ENCODE peak calls at places on chromosomes 7 and 10, in four cellular contexts. E is HCT116, X is GM23248, J is A549. G is an unnamed sample.

GRCh38 chr10:119658274-119658673 is 7.1 kb downstream of the BAG3 start:
- DNase-seq in J (peak; percentile 92), X (peak; percentile 99), E (peak; percentile 72), G (no peak)

GRCh38 chr7:43834463-43835251 is 34.7 kb downstream of the MRPS24 start:
- DNase-seq in J (no peak), X (peak; percentile 25), E (no peak), G (no peak)

GRCh38 chr10:93115661-93116383 is 42.1 kb downstream of the CYP26A1 start:
- DNase-seq in J (peak; percentile 39), X (peak; percentile 62), E (peak; percentile 74), G (peak; percentile 4)

GRCh38 chr10:129631011-129631410 is 164.0 kb downstream of the MGMT start:
- DNase-seq in E (no peak), X (no peak), J (no peak), G (no peak)

GRCh38 chr10:122282909-122283308 is 11.8 kb downstream of the BTBD16 start:
- DNase-seq in E (no peak), X (no peak), J (no peak), G (no peak)

GRCh38 chr10:124318811-124319210 is 99.9 kb downstream of the OAT start:
- DNase-seq in J (no peak), E (no peak), X (no peak), G (no peak)

GRCh38 chr7:156892086-156892800 is 740 bp downstream of the LMBR1 start:
- DNase-seq in E (no peak), J (no peak), X (peak; percentile 62), G (no peak)

GRCh38 chr7:50112250-50112649 is 19.2 kb upstream of the ZPBP start:
- DNase-seq in E (no peak), J (no peak), X (no peak), G (no peak)

GRCh38 chr10:105993609-105994008 is 1170.9 kb downstream of the SORCS1 start:
- DNase-seq in E (no peak), J (no peak), X (no peak), G (no peak)

GRCh38 chr7:115678049-115678982 is 352.2 kb downstream of the TFEC start:
- DNase-seq in X (peak; percentile 81), J (no peak), E (no peak), G (no peak)

GRCh38 chr10:122282253-122282671 is 11.2 kb downstream of the BTBD16 start:
- DNase-seq in J (no peak), E (no peak), X (peak; percentile 74), G (no peak)

GRCh38 chr10:45274364-45274763 is 41.0 kb downstream of the OR13A1 start:
- DNase-seq in E (no peak), X (no peak), J (no peak), G (no peak)

GRCh38 chr7:1558181-1558811 is 2.3 kb upstream of the TMEM184A start:
- DNase-seq in E (no peak), J (no peak), X (no peak), G (no peak)

GRCh38 chr7:234712-235553 is 42.6 kb downstream of the FAM20C start:
- DNase-seq in X (peak; percentile 64), E (no peak), J (peak; percentile 67), G (no peak)

GRCh38 chr7:151818674-151819519 is 58.0 kb downstream of the PRKAG2 start:
- DNase-seq in J (no peak), X (no peak), E (no peak), G (no peak)

GRCh38 chr10:77251297-77252013 is 386.2 kb downstream of the KCNMA1 start:
- DNase-seq in J (peak; percentile 63), X (peak; percentile 58), E (peak; percentile 13), G (no peak)

GRCh38 chr10:113135025-113135424 is 185.0 kb downstream of the TCF7L2 start:
- DNase-seq in X (no peak), J (no peak), E (no peak), G (no peak)

DNA sequence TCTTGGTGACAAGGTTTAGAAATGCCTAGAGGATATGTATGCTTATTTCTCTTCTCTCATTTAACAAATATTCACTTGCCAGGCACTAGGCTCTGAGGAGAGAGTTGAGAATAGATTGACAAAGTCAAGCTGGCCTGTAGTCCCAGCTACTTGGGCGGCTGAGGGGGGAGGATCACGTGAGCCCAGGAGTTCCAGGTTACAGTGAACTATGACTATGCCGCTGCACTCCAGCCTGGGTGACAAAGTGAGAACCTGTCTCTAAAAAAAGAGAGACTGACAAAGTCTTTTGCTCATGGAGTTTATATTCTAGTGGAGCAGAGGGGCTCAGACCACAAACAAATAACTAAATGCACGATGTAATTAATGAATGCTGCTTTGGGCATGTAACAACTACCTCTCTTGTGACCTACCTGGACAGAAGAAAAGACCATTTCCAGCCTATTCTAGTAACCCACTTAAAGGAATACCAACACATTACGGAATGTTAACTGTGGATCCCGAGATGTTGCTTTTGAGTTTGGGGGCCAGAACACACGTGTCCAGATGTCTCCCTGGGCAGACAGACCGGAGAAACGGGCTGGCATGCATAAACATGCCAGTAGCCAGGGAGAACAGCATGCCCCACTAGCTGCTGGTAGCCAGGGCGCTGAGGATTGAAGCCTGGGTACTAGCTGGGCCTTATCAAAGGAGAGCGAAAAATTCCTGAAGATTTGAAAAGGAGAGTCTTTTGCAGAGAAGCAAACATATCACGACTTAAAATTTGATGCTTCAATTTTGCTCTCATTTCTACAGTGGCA is 2.6 kb upstream of the BMPR1A start:
- DNase-seq in X (no peak), E (no peak), J (no peak), G (no peak)
- H3K4me2 ChIP-seq in X (no peak overlapping the region), E (no peak overlapping the region), J (no peak overlapping the region), G (peak overlapping the region; percentile 10)

DNA sequence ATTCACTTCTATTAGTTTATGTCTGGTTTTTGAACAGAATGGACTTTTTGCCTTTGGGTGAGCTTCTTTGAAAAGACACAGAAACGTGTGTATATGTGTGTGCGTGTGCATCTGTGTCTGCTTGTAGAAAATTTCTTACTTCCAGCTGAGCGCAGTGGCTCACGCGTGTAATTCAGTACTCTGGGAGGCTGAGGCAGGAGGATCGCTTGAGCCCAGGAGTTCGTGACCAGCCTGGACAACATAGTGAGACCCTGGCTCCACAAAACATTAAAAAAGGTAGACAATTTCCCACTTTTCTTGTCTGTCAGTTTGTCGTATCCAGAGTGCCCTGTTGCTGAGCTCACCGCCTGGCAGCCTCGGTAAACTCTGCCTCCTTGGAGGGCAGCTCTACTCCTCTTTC is 25.4 kb downstream of the PPP2R2D start:
- DNase-seq in X (no peak), J (no peak), E (no peak), G (no peak)
- H3K4me2 ChIP-seq in X (no peak overlapping the region), J (no peak overlapping the region), E (no peak overlapping the region), G (no peak overlapping the region)

GRCh38 chr7:142418316-142418715 is 160.5 kb upstream of the PRSS58 start:
- DNase-seq in E (no peak), X (no peak), J (no peak), G (no peak)
- H3K4me2 ChIP-seq in E (no peak overlapping the region), X (no peak overlapping the region), J (no peak overlapping the region), G (no peak overlapping the region)

GRCh38 chr10:132096223-132096622 is 30.5 kb downstream of the JAKMIP3 start:
- DNase-seq in J (peak; percentile 87), X (peak; percentile 36), E (peak; percentile 29), G (no peak)
- H3K4me2 ChIP-seq in J (peak overlapping the region; percentile 66), X (no peak overlapping the region), E (peak overlapping the region; percentile 55), G (no peak overlapping the region)

DNA sequence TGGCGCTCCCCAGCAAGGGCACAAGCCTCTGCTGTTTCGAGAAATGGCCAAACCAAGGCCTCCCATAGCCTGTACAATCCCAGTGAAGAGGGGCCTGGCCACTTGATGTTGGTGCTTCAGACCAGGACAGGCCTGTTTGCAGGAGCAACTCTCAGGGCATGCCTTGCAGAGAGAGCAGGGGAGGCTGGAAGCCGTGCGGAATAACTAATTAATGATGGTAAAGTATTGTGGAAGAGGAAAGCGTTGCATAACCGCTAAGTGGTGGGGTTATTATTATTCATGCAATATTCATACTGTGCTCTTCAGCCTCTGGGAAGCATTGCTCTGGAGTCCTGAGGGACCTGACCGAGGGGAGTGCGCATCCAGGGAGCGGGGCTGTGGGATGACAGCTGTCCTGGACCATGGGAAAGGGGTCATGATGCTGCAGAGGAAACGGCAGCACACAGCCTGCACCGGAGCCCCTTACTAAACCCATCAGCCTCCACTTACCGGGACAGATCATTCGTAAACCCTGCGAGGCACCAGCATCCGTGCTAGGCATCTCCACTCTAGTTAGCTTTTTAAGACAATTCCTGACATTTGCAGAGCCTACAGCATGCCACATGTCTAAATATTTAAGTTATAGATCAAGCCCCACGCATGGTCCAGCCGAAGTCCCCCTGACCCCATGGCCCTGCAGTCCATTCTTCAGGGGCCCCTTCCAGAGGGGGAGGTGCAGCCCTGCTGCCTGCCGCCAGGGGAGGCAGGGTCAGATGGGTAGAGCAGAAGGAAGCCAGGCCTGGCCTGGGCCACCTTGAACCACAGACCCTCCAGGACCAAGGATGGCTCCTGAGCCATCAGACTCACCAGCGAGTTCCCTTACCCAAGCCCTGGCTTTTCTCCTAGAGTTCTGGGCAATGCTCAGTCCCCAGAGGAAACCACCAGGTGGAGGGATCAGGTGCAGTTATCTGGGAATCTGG is 11.6 kb downstream of the TMEM273 start:
- DNase-seq in E (no peak), J (no peak), X (no peak), G (no peak)
- H3K4me2 ChIP-seq in E (peak overlapping the region; percentile 43), J (no peak overlapping the region), X (peak overlapping the region; percentile 14), G (no peak overlapping the region)

G was measured in keratinocyte.